ENCODE peak calls at places on chromosomes 16 and 17, in eight cellular contexts. R is AG04449; Z is tibial artery; P is CD8-positive, alpha-beta memory T cell; A is left ventricle myocardium inferior; I is kidney; Y is AG04450; X is colonic mucosa. M is an unnamed sample.

GRCh38 chr16:1729445-1729844 is 23.4 kb downstream of the MAPK8IP3 start:
- DNase-seq in R (no peak), Z (no peak), P (no peak), A (no peak), I (no peak), Y (no peak), X (no peak), M (no peak)

GRCh38 chr17:50022463-50023130 is 27.6 kb upstream of the DLX3 start:
- DNase-seq in R (no peak), Z (no peak), P (no peak), A (no peak), I (no peak), Y (no peak), X (no peak), M (no peak)

GRCh38 chr17:49717371-49717841 is 9.6 kb upstream of the SLC35B1 start:
- DNase-seq in R (no peak), Z (no peak), P (no peak), A (no peak), I (no peak), Y (no peak), X (no peak), M (peak)

GRCh38 chr16:52471650-52472370 is 75.1 kb downstream of the TOX3 start:
- DNase-seq in R (no peak), Z (no peak), P (no peak), A (no peak), I (no peak), Y (no peak), X (no peak), M (no peak)

GRCh38 chr16:89026121-89026612 is 49.2 kb upstream of the CBFA2T3 start:
- DNase-seq in R (no peak), Z (no peak), P (peak), A (no peak), I (no peak), Y (no peak), X (no peak), M (no peak)

GRCh38 chr16:87608400-87608985 is 6.2 kb downstream of the JPH3 start:
- DNase-seq in R (no peak), Z (peak), P (peak), A (peak), I (peak), Y (peak), X (peak), M (peak)

GRCh38 chr16:2804728-2805127 is 6.5 kb downstream of the PRSS41 start:
- DNase-seq in R (no peak), Z (no peak), P (no peak), A (no peak), I (no peak), Y (no peak), X (no peak), M (no peak)

GRCh38 chr17:73541111-73541510 is 103.1 kb downstream of the SDK2 start:
- DNase-seq in R (no peak), Z (no peak), P (no peak), A (no peak), I (no peak), Y (no peak), X (no peak), M (no peak)

GRCh38 chr17:82984751-82985435 is 94.5 kb upstream of the METRNL start:
- DNase-seq in R (no peak), Z (no peak), P (no peak), A (no peak), I (peak), Y (no peak), X (no peak), M (no peak)

GRCh38 chr17:36546418-36547093 is 1.8 kb downstream of the GGNBP2 start:
- DNase-seq in R (no peak), Z (no peak), P (no peak), A (no peak), I (no peak), Y (no peak), X (no peak), M (no peak)

GRCh38 chr17:44219636-44220210 is at the start of gene UBTF:
- DNase-seq in R (no peak), Z (peak), P (peak), A (peak), I (peak), Y (no peak), X (no peak), M (peak)

GRCh38 chr17:76725580-76726230 is 701 bp downstream of the JMJD6 start:
- DNase-seq in R (no peak), Z (peak), P (peak), A (peak), I (peak), Y (no peak), X (peak), M (peak)

GRCh38 chr17:62819511-62820221 is 11.6 kb upstream of the MARCHF10 start:
- DNase-seq in R (peak), Z (no peak), P (no peak), A (peak), I (peak), Y (peak), X (no peak), M (peak)

GRCh38 chr16:14497245-14498082 is 132.6 kb downstream of the PARN start:
- DNase-seq in R (no peak), Z (no peak), P (no peak), A (no peak), I (no peak), Y (no peak), X (no peak), M (no peak)

GRCh38 chr17:63696381-63696961 is 3.5 kb downstream of the LIMD2 start:
- DNase-seq in R (no peak), Z (no peak), P (peak), A (no peak), I (peak), Y (no peak), X (no peak), M (no peak)

GRCh38 chr17:35295686-35296085 is 52.8 kb downstream of the SLFN5 start:
- DNase-seq in R (no peak), Z (no peak), P (no peak), A (no peak), I (no peak), Y (no peak), X (no peak), M (no peak)

GRCh38 chr16:80968386-80969113 is 38.1 kb downstream of the CMC2 start:
- DNase-seq in R (peak), Z (no peak), P (no peak), A (no peak), I (peak), Y (no peak), X (no peak), M (no peak)

GRCh38 chr16:6106061-6106460 is 1008.5 kb upstream of the EEF2KMT start:
- DNase-seq in R (no peak), Z (no peak), P (no peak), A (no peak), I (no peak), Y (no peak), X (no peak), M (no peak)

GRCh38 chr16:57285379-57285778 is 907 bp upstream of the PLLP start:
- DNase-seq in R (no peak), Z (no peak), P (no peak), A (no peak), I (no peak), Y (no peak), X (no peak), M (no peak)
- H3K4me3 ChIP-seq in R (no peak), Z (no peak), P (peak), A (peak), I (no peak), Y (no peak), X (no peak), M (no peak)

DNA sequence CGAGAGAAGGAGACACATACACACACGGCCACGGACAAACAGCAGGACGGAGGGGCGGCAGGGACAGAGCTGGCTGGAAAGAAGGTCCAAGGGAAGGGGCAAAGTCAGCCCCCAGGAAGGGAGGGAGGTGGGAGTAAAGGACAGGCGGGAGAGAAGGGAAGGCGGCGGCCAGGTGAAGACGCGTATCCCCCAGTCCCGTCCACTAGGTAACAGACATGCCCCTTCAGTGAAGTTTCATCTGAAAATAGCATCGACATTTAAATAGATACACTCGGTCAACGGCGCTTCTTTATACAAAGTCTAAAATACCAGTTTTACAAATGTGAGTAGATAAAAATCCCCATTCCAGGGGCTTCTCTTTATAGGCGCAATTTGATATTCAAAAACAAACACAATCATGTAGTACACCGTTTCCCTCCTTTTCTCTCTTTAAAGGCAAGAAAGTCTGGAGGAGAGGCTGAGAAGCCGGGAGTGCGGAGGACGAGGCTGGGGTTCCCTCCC is 4.5 kb downstream of the CBX8 start:
- DNase-seq in R (no peak), Z (no peak), P (no peak), A (no peak), I (peak), Y (no peak), X (no peak), M (no peak)
- H3K4me3 ChIP-seq in R (no peak), Z (peak), P (no peak), A (peak), I (no peak), Y (peak), X (no peak), M (peak)

GRCh38 chr16:282944-283744 is at the start of gene PDIA2:
- DNase-seq in R (no peak), Z (no peak), P (no peak), A (no peak), I (no peak), Y (no peak), X (no peak), M (no peak)
- H3K4me3 ChIP-seq in R (no peak), Z (no peak), P (no peak), A (no peak), I (no peak), Y (no peak), X (no peak), M (no peak)

GRCh38 chr16:15658149-15658548 is 8.1 kb downstream of the NDE1 start:
- DNase-seq in R (no peak), Z (no peak), P (no peak), A (no peak), I (no peak), Y (no peak), X (no peak), M (no peak)

GRCh38 chr16:15653227-15653626 is 3.2 kb downstream of the NDE1 start:
- DNase-seq in R (no peak), Z (no peak), P (no peak), A (peak), I (no peak), Y (peak), X (no peak), M (no peak)

GRCh38 chr16:15660203-15660601 is 10.2 kb downstream of the NDE1 start:
- DNase-seq in R (no peak), Z (peak), P (no peak), A (no peak), I (no peak), Y (no peak), X (no peak), M (no peak)

GRCh38 chr16:15654591-15654990 is 4.5 kb downstream of the NDE1 start:
- DNase-seq in R (no peak), Z (no peak), P (no peak), A (no peak), I (no peak), Y (no peak), X (no peak), M (no peak)

DNA sequence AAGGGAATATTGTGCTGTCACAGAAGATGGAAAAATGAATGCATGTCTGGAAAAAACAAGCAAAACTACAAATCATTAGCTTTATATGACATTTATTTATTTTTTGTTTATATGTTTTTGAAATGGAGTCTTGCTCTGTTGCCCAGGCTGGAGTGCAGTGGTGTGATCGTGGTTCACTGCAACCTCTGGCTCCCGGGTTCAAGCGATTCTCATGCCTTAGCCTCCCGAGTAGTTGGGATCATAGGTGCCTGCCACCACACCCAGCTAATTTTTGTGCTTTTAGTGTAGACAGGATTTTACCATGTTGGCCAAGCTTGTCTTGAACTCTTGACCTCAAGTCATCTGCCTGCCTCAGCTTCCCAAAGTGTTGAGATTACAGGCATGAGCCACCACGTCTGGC is 8.5 kb downstream of the NDE1 start:
- DNase-seq in R (no peak), Z (peak), P (no peak), A (no peak), I (no peak), Y (no peak), X (no peak), M (no peak)
- H3K4me3 ChIP-seq in R (no peak), Z (no peak), P (no peak), A (no peak), I (no peak), Y (no peak), X (no peak), M (no peak)

GRCh38 chr17:80633994-80634566 is 89.4 kb downstream of the RPTOR start:
- DNase-seq in R (no peak), Z (no peak), P (no peak), A (no peak), I (no peak), Y (no peak), X (no peak), M (no peak)
- H3K4me3 ChIP-seq in R (no peak), Z (no peak), P (no peak), A (no peak), I (no peak), Y (no peak), X (no peak), M (no peak)

GRCh38 chr16:85724936-85725335 is 26.0 kb downstream of the C16orf74 start:
- DNase-seq in R (no peak), Z (no peak), P (no peak), A (no peak), I (no peak), Y (no peak), X (no peak), M (no peak)
- H3K4me3 ChIP-seq in R (no peak), Z (no peak), P (no peak), A (no peak), I (no peak), Y (no peak), X (no peak), M (no peak)

DNA sequence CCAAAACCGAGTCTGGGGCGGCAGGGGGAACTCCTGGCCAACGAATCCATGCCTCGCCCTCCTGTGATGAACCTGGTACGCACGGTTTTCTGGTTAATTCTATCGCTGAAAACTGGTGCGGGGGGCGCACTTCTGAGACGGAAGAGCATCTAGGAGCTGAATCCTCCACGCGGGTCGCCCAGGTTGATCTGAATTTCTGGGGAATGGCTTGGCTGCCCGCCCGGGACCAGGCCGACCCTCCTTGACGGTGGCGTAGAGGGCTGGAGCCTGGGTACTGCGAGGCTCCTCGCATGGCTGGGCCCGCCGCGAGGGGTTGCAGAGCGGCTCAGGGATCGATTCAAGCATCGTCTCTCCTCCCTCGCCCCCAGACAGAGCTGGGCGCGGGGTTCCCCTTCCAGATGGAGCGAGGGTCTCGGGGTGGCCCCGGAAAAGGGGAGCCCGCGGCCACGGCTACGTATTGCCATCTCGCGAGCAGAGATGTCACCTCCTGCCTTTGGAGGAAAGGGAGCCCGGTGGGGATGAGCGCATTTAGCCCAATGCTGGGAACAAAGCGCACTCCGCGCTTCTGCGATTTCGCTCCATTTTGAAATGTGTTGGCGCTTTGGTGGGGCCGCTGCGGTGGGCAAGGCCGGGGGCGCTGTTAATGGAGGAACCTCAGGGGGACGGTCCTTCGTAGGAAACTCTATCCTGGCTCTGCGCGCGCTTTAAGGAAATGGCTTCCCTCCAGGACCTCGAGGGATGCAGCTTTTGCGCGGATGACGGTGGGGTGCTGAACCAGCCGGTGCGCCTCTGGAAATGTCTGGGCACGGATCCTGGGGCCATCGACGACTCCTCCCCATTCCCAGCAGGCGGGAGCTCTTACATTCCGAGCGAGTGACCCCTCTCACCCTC is 2.7 kb downstream of the MAPT start:
- DNase-seq in R (no peak), Z (no peak), P (no peak), A (no peak), I (no peak), Y (no peak), X (no peak), M (no peak)
- H3K4me3 ChIP-seq in R (no peak), Z (no peak), P (no peak), A (peak), I (no peak), Y (no peak), X (no peak), M (no peak)

M was measured in heart right ventricle.